ENCODE peak calls at places on chromosomes 16 and 17, in six cellular contexts. Y, L, P, Q, H and O are unnamed samples.

GRCh38 chr17:77096570-77097214 is 44.1 kb upstream of the SEC14L1 start:
- DNase-seq in Q (no peak), L (peak), Y (peak), H (no peak), P (peak), O (no peak)

GRCh38 chr16:526181-527014 is 1.1 kb upstream of the CAPN15 start:
- DNase-seq in Y (peak), Q (no peak), P (no peak), L (peak), H (peak), O (no peak)

GRCh38 chr17:2023692-2024571 is 1.2 kb downstream of the RTN4RL1 start:
- DNase-seq in H (peak), Y (peak), L (peak), Q (no peak), P (peak), O (no peak)

GRCh38 chr16:2912330-2913199 is 834 bp downstream of the FLYWCH1 start:
- DNase-seq in L (no peak), Q (no peak), H (peak), P (peak), Y (peak), O (no peak)

GRCh38 chr17:44766409-44767038 is 7.7 kb downstream of the ADAM11 start:
- DNase-seq in L (no peak), P (no peak), Q (no peak), Y (no peak), H (no peak), O (no peak)

GRCh38 chr16:27558434-27558833 is 8.5 kb downstream of the KATNIP start:
- DNase-seq in L (no peak), Y (no peak), H (no peak), Q (no peak), P (no peak), O (no peak)

GRCh38 chr17:79874329-79874981 is 35.2 kb upstream of the CBX4 start:
- DNase-seq in Q (no peak), H (peak), P (no peak), Y (peak), L (no peak), O (no peak)

GRCh38 chr16:84266451-84266850 is 26.6 kb upstream of the KCNG4 start:
- DNase-seq in P (peak), L (peak), Y (peak), Q (no peak), H (no peak), O (peak)

GRCh38 chr17:73371285-73371684 is 59.5 kb upstream of the CDC42EP4 start:
- DNase-seq in H (no peak), Q (peak), L (no peak), Y (no peak), P (peak), O (peak)

GRCh38 chr17:82283208-82283749 is 9.8 kb upstream of the CSNK1D start:
- DNase-seq in Y (peak), Q (no peak), L (no peak), P (no peak), H (peak), O (peak)

GRCh38 chr16:50699345-50700159 is 6.1 kb downstream of the NOD2 start:
- DNase-seq in P (no peak), H (no peak), Q (no peak), Y (no peak), L (no peak), O (no peak)

GRCh38 chr16:75555213-75555706 is 792 bp downstream of the TMEM231 start:
- DNase-seq in Q (peak), H (peak), L (peak), Y (peak), P (peak), O (peak)

GRCh38 chr17:18187226-18187625 is 3.6 kb downstream of the ALKBH5 start:
- DNase-seq in Q (no peak), L (no peak), P (no peak), Y (no peak), H (no peak), O (no peak)

GRCh38 chr17:80251966-80252365 is 8.7 kb upstream of the RNF213 start:
- DNase-seq in H (no peak), Y (no peak), Q (no peak), L (no peak), P (no peak), O (no peak)

GRCh38 chr16:81623365-81624102 is 155.6 kb upstream of the PLCG2 start:
- DNase-seq in P (peak), H (peak), Q (no peak), L (no peak), Y (peak), O (no peak)

GRCh38 chr17:46842835-46843234 is 8.5 kb upstream of the WNT9B start:
- DNase-seq in P (no peak), Q (no peak), L (no peak), H (no peak), Y (no peak), O (no peak)

GRCh38 chr16:9053006-9053601 is 38.3 kb upstream of the HAPSTR1 start:
- DNase-seq in L (peak), P (no peak), Y (peak), Q (no peak), H (no peak), O (no peak)

GRCh38 chr17:21039839-21040575 is 2.8 kb downstream of the USP22 start:
- DNase-seq in L (no peak), Y (peak), H (peak), Q (no peak), P (no peak), O (no peak)

GRCh38 chr17:10031606-10032005 is 126.5 kb upstream of the RCVRN start:
- DNase-seq in Q (no peak), P (no peak), Y (no peak), L (no peak), H (no peak), O (no peak)

GRCh38 chr16:88792078-88792550 is 7.1 kb upstream of the PIEZO1 start:
- DNase-seq in Q (no peak), L (no peak), Y (no peak), H (no peak), P (no peak), O (no peak)

GRCh38 chr16:69339289-69340094 is at the start of the genes COG8 and NIP7:
- DNase-seq in Q (peak), Y (peak), L (peak), H (peak), P (peak), O (peak)

GRCh38 chr17:6035801-6036394 is 34.3 kb upstream of the WSCD1 start:
- DNase-seq in Y (peak), L (no peak), P (no peak), H (peak), Q (no peak), O (no peak)

GRCh38 chr17:27630607-27631408 is at the start of gene LGALS9:
- DNase-seq in L (no peak), Y (no peak), H (no peak), Q (no peak), P (no peak), O (no peak)

GRCh38 chr17:27502526-27503324 is 46.5 kb downstream of the KSR1 start:
- DNase-seq in Y (no peak), H (no peak), L (peak), Q (peak), P (no peak), O (peak)

GRCh38 chr17:43085489-43085888 is 39.7 kb downstream of the BRCA1 start:
- DNase-seq in P (no peak), Q (no peak), L (no peak), H (no peak), Y (peak), O (peak)

GRCh38 chr17:71176315-71176714 is 944.5 kb upstream of the SOX9 start:
- DNase-seq in Q (no peak), Y (no peak), L (no peak), P (peak), H (no peak), O (no peak)

GRCh38 chr16:5349661-5350060 is 252.1 kb upstream of the EEF2KMT start:
- DNase-seq in L (no peak), H (no peak), P (no peak), Q (no peak), Y (no peak), O (no peak)

GRCh38 chr17:50689956-50690886 is 17.5 kb downstream of the ANKRD40 start:
- DNase-seq in Q (no peak), Y (no peak), P (no peak), L (no peak), H (no peak), O (no peak)

GRCh38 chr16:17852977-17853702 is 382.4 kb upstream of the XYLT1 start:
- DNase-seq in P (no peak), H (no peak), Q (no peak), L (no peak), Y (no peak), O (no peak)

GRCh38 chr17:67912656-67913055 is 83.6 kb downstream of the C17orf58 start:
- DNase-seq in H (no peak), L (no peak), P (no peak), Y (no peak), Q (no peak), O (no peak)

GRCh38 chr17:11559601-11560000 is 38.7 kb upstream of the DNAH9 start:
- DNase-seq in H (no peak), Q (no peak), P (no peak), L (no peak), Y (no peak), O (no peak)

GRCh38 chr17:17900615-17901520 is 64.1 kb upstream of the SREBF1 start:
- DNase-seq in L (peak), H (no peak), Q (peak), P (peak), Y (no peak), O (peak)

GRCh38 chr16:67781548-67781921 is 24.8 kb downstream of the RANBP10 start:
- DNase-seq in Q (no peak), L (no peak), H (no peak), P (no peak), Y (no peak), O (no peak)

GRCh38 chr17:80839401-80839800 is 152.2 kb upstream of the CHMP6 start:
- DNase-seq in Q (no peak), H (no peak), L (no peak), P (no peak), Y (no peak), O (no peak)